ENCODE peak calls at places on chromosomes 5 and 9, in eight cellular contexts. M, F, I, H, J, G, R and A are unnamed samples.

GRCh38 chr9:113471143-113471542 is 7.6 kb downstream of the RGS3 start:
- DNase-seq in M (no peak), F (no peak), I (no peak), H (no peak), J (no peak), G (no peak), R (no peak), A (no peak)

GRCh38 chr5:115428248-115428647 is 116.3 kb downstream of the FEM1C start:
- DNase-seq in M (no peak), F (no peak), I (no peak), H (no peak), J (no peak), G (no peak), R (no peak), A (no peak)

GRCh38 chr5:149471406-149472183 is 79.6 kb downstream of the CSNK1A1 start:
- DNase-seq in M (peak), F (no peak), I (no peak), H (peak), J (no peak), G (no peak), R (no peak), A (no peak)

GRCh38 chr5:124259017-124259416 is 487.4 kb downstream of the ZNF608 start:
- DNase-seq in M (no peak), F (no peak), I (no peak), H (no peak), J (no peak), G (no peak), R (no peak), A (no peak)

GRCh38 chr5:148660346-148660660 is 6.0 kb upstream of the HTR4 start:
- DNase-seq in M (no peak), F (no peak), I (no peak), H (no peak), J (no peak), G (no peak), R (no peak), A (no peak)

GRCh38 chr5:57435701-57436134 is 46.9 kb downstream of the ACTBL2 start:
- DNase-seq in M (no peak), F (no peak), I (no peak), H (peak), J (no peak), G (no peak), R (peak), A (no peak)

GRCh38 chr9:135478858-135479468 is 619 bp upstream of the PPP1R26 start:
- DNase-seq in M (no peak), F (no peak), I (peak), H (peak), J (no peak), G (no peak), R (no peak), A (no peak)

GRCh38 chr5:149618581-149619248 is 37.4 kb downstream of the ARHGEF37 start:
- DNase-seq in M (no peak), F (no peak), I (peak), H (peak), J (no peak), G (no peak), R (no peak), A (no peak)

GRCh38 chr5:5271606-5272321 is 131.6 kb downstream of the ADAMTS16 start:
- DNase-seq in M (no peak), F (no peak), I (no peak), H (no peak), J (no peak), G (no peak), R (no peak), A (no peak)

GRCh38 chr5:42951169-42951846 is 88.8 kb downstream of the ANXA2R start:
- DNase-seq in M (peak), F (peak), I (no peak), H (no peak), J (peak), G (peak), R (no peak), A (peak)

GRCh38 chr9:21904776-21905175 is 89.4 kb downstream of the CDKN2A start:
- DNase-seq in M (no peak), F (no peak), I (no peak), H (no peak), J (no peak), G (no peak), R (no peak), A (no peak)

GRCh38 chr5:134846641-134846960 is 833 bp downstream of the C5orf24 start:
- DNase-seq in M (no peak), F (no peak), I (peak), H (no peak), J (no peak), G (no peak), R (no peak), A (no peak)

GRCh38 chr5:175493260-175493659 is 14.9 kb downstream of the SFXN1 start:
- DNase-seq in M (no peak), F (no peak), I (no peak), H (no peak), J (no peak), G (no peak), R (no peak), A (no peak)

GRCh38 chr5:78514427-78515345 is 133.9 kb downstream of the LHFPL2 start:
- DNase-seq in M (no peak), F (no peak), I (no peak), H (no peak), J (no peak), G (no peak), R (no peak), A (no peak)

GRCh38 chr9:83154821-83155220 is 91.9 kb upstream of the RASEF start:
- DNase-seq in M (no peak), F (no peak), I (peak), H (peak), J (no peak), G (no peak), R (no peak), A (no peak)

GRCh38 chr9:75574569-75574968 is 315.9 kb upstream of the PCSK5 start:
- DNase-seq in M (no peak), F (no peak), I (no peak), H (no peak), J (no peak), G (no peak), R (no peak), A (no peak)